ENCODE peak calls at places on chromosomes 13 and 19, in six cellular contexts. C, T, K, O, J and I are unnamed samples.

GRCh38 chr19:38004505-38005223 is 97.7 kb downstream of the SIPA1L3 start:
- DNase-seq in K (peak), O (peak), C (peak), T (peak), J (no peak), I (no peak)

GRCh38 chr19:6108721-6109633 is 1.3 kb downstream of the RFX2 start:
- DNase-seq in O (peak), C (peak), K (peak), T (no peak), J (peak), I (no peak)

GRCh38 chr13:100176781-100177389 is 88.0 kb downstream of the PCCA start:
- DNase-seq in K (no peak), O (no peak), C (peak), T (no peak), J (no peak), I (no peak)

GRCh38 chr13:25069911-25070310 is 26.0 kb upstream of the PABPC3 start:
- DNase-seq in T (no peak), K (peak), O (no peak), J (no peak), C (no peak), I (no peak)

GRCh38 chr13:36108342-36108741 is 22.8 kb downstream of the DCLK1 start:
- DNase-seq in O (no peak), C (no peak), K (no peak), J (no peak), T (no peak), I (no peak)

GRCh38 chr13:35914662-35915061 is 216.5 kb downstream of the DCLK1 start:
- DNase-seq in C (no peak), J (no peak), O (no peak), T (no peak), K (no peak), I (no peak)

GRCh38 chr19:1495799-1496713 is 5.1 kb downstream of the REEP6 start:
- DNase-seq in K (no peak), T (no peak), C (no peak), J (no peak), O (no peak), I (no peak)

GRCh38 chr13:105961438-105961837 is 574.0 kb downstream of the EFNB2 start:
- DNase-seq in K (no peak), O (no peak), J (no peak), T (no peak), C (no peak), I (no peak)

GRCh38 chr19:1040476-1041271 is 767 bp downstream of the ABCA7 start:
- DNase-seq in O (peak), T (peak), K (peak), C (peak), J (peak), I (no peak)

GRCh38 chr19:38003427-38004099 is 96.6 kb downstream of the SIPA1L3 start:
- DNase-seq in K (peak), J (no peak), O (peak), T (no peak), C (peak), I (no peak)

DNA sequence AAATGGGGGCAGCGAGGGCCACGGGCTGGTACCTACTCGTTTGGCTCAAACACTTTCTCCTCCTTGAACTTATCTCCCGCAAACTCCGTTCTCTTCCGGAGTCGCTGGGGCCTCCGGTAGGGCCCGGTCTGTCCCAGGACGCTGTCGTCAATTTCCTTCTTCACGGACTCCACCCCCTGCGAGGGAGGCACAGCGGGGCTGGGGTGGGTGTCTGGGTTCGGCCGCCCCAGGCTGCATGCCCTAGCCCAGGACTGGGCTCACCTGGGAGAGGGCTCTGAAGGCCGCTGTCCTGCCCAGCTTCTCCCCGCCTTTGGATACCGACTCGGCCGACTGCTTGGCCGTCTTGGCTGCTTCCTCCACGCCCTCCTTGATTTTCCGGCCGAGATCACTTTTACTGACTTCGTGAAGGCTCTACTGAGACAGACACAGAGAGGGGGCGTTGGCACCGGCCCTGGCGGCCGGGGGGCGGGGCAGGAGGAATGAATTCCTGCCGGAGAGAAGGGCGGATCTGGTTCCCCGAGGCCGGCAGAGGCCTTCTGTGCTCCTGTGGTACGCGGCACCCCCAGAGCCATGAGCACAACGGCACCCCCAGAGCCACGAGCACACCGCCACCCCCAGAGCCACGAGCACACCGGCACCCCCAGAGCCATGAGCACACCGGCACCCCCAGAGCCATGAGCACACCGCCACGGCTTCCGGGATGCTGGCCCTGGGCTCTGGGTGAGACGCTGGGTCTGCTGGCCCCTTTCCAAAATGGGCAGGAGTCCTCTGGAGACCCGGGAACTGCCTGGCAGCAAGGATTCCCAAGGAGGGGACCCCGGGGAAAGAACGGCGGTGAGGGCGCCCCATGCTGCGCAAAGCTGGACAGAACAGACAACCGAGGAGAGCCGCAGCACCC is 8.1 kb upstream of the CTXN1 start:
- DNase-seq in O (no peak), K (no peak), T (no peak), C (no peak), J (no peak), I (peak)
- TF ChIP-seq CTCF in O (no peak), K (no peak), T (no peak), C (no peak), J (no peak), I (peak)

GRCh38 chr13:97810152-97810551 is 143.3 kb upstream of the IPO5 start:
- DNase-seq in J (no peak), K (peak), C (no peak), O (peak), T (no peak), I (no peak)
- TF ChIP-seq CTCF in J (no peak), K (no peak), C (peak), O (peak), T (peak), I (peak)

GRCh38 chr19:51108066-51108804 is at the start of gene CTU1:
- DNase-seq in K (peak), C (peak), T (peak), O (peak), J (peak), I (peak)

GRCh38 chr19:51114087-51114714 is 6.0 kb upstream of the CTU1 start:
- DNase-seq in T (no peak), K (no peak), O (no peak), C (no peak), J (no peak), I (no peak)

GRCh38 chr19:51108805-51109146 is 567 bp upstream of the CTU1 start:
- DNase-seq in C (no peak), K (no peak), O (no peak), T (no peak), J (no peak), I (no peak)

GRCh38 chr19:51110666-51110971 is 2.4 kb upstream of the CTU1 start:
- DNase-seq in T (no peak), K (no peak), J (no peak), C (no peak), O (no peak), I (no peak)

GRCh38 chr19:51111606-51112005 is 3.4 kb upstream of the CTU1 start:
- DNase-seq in K (peak), C (no peak), O (no peak), T (no peak), J (no peak), I (peak)
- TF ChIP-seq CTCF in K (peak), C (no peak), O (no peak), T (peak), J (no peak), I (peak)

GRCh38 chr19:23439623-23440022 is 44.4 kb upstream of the ZNF91 start:
- DNase-seq in C (no peak), O (no peak), K (peak), J (no peak), T (no peak), I (no peak)

GRCh38 chr19:23436944-23437343 is 41.7 kb upstream of the ZNF91 start:
- DNase-seq in O (no peak), J (no peak), C (no peak), K (peak), T (no peak), I (no peak)

GRCh38 chr19:23440791-23441190 is 45.5 kb upstream of the ZNF91 start:
- DNase-seq in O (no peak), C (no peak), T (no peak), J (no peak), K (peak), I (no peak)

GRCh38 chr19:23437901-23438300 is 42.6 kb upstream of the ZNF91 start:
- DNase-seq in J (no peak), C (no peak), O (no peak), K (peak), T (no peak), I (no peak)

DNA sequence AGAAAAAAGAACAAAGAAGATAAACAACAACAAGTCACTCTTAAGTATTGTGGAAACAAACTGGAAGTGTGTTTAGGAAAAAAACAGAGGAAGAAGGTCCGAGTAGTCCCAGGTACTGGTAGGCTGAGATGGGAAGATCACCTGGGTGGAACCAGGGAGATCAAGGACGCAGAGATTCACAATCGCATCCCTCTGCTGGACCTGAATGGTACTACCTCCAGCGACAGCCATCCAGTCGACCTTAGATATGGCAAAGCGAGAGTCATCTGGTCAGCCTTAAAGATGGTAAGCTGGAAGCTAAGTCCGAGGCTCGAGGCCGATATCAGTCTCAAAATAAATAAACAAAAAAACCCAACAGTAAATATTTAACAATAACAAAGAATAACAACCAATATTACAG is 44.9 kb upstream of the ZNF91 start:
- DNase-seq in C (no peak), O (no peak), T (no peak), J (no peak), K (peak), I (no peak)
- TF ChIP-seq CTCF in C (no peak), O (no peak), T (no peak), J (no peak), K (peak), I (no peak)

GRCh38 chr19:13152854-13153626 is 2.8 kb downstream of the IER2 start:
- DNase-seq in O (peak), C (peak), T (peak), K (peak), J (peak), I (no peak)
- TF ChIP-seq CTCF in O (peak), C (no peak), T (peak), K (peak), J (peak), I (peak)